ENCODE peak calls at places on chromosome 2, in ten cellular contexts. O is A673, F is GM13976, M is foreskin fibroblast, N is type B pancreatic cell, J is B cell, X is mucosa of descending colon, L is cardiac muscle cell, D is esophagus squamous epithelium, T is kidney. E is an unnamed sample.

GRCh38 chr2:203510256-203510940 is 24.7 kb downstream of the RAPH1 start:
- DNase-seq in O (no peak), F (no peak), M (no peak), N (no peak), J (no peak), X (no peak), L (no peak), D (no peak), T (no peak), E (no peak)

GRCh38 chr2:173851256-173851655 is 113.9 kb downstream of the SP3 start:
- DNase-seq in O (no peak), F (no peak), M (no peak), N (no peak), J (no peak), X (no peak), L (no peak), D (no peak), T (no peak), E (no peak)

GRCh38 chr2:105384216-105384615 is 14.6 kb downstream of the FHL2 start:
- DNase-seq in O (no peak), F (no peak), M (no peak), N (no peak), J (no peak), X (no peak), L (no peak), D (no peak), T (no peak), E (no peak)

GRCh38 chr2:37436324-37436723 is 91.9 kb downstream of the QPCT start:
- DNase-seq in O (no peak), F (no peak), M (peak; percentile 16), N (no peak), J (no peak), X (no peak), L (no peak), D (no peak), T (no peak), E (no peak)

GRCh38 chr2:44107086-44107740 is 61.5 kb upstream of the PPM1B start:
- DNase-seq in O (no peak), F (peak; percentile 30), M (no peak), N (no peak), J (no peak), X (no peak), L (no peak), D (no peak), T (no peak), E (no peak)

GRCh38 chr2:230418341-230419016 is 2.5 kb downstream of the SP100 start:
- DNase-seq in O (no peak), F (no peak), M (peak; percentile 57), N (no peak), J (no peak), X (no peak), L (no peak), D (no peak), T (no peak), E (no peak)

GRCh38 chr2:132608222-132608795 is 61.7 kb downstream of the LYPD1 start:
- DNase-seq in O (no peak), F (no peak), M (no peak), N (no peak), J (no peak), X (no peak), L (no peak), D (no peak), T (no peak), E (no peak)

GRCh38 chr2:231926761-231927565 is 767 bp upstream of the NPPC start:
- DNase-seq in O (peak; percentile 47), F (peak; percentile 65), M (no peak), N (no peak), J (peak; percentile 11), X (peak; percentile 41), L (peak; percentile 23), D (no peak), T (peak; percentile 71), E (no peak)

GRCh38 chr2:200306969-200307811 is 697 bp downstream of the SPATS2L start:
- DNase-seq in O (peak; percentile 38), F (peak; percentile 71), M (peak; percentile 54), N (peak; percentile 74), J (peak; percentile 26), X (peak; percentile 68), L (peak; percentile 68), D (no peak), T (peak; percentile 82), E (no peak)

GRCh38 chr2:46076251-46076650 is 221.0 kb upstream of the EPAS1 start:
- DNase-seq in O (peak; percentile 19), F (no peak), M (peak; percentile 62), N (no peak), J (no peak), X (no peak), L (no peak), D (no peak), T (no peak), E (no peak)

GRCh38 chr2:135072125-135072997 is 20.3 kb downstream of the RAB3GAP1 start:
- DNase-seq in O (no peak), F (no peak), M (no peak), N (no peak), J (no peak), X (no peak), L (no peak), D (no peak), T (no peak), E (no peak)

GRCh38 chr2:33134086-33134763 is 187.5 kb downstream of the LTBP1 start:
- DNase-seq in O (peak; percentile 49), F (no peak), M (peak; percentile 98), N (no peak), J (no peak), X (no peak), L (peak; percentile 36), D (no peak), T (peak; percentile 68), E (peak; percentile 50)

GRCh38 chr2:152635635-152636298 is 81.5 kb downstream of the PRPF40A start:
- DNase-seq in O (peak; percentile 68), F (peak; percentile 55), M (no peak), N (peak; percentile 75), J (peak; percentile 70), X (no peak), L (peak; percentile 75), D (no peak), T (peak; percentile 50), E (peak; percentile 7)

GRCh38 chr2:223117533-223117932 is 65.5 kb downstream of the KCNE4 start:
- DNase-seq in O (peak; percentile 98), F (no peak), M (no peak), N (no peak), J (no peak), X (no peak), L (no peak), D (no peak), T (no peak), E (no peak)

GRCh38 chr2:239735131-239735828 is 289.9 kb downstream of the NDUFA10 start:
- DNase-seq in O (peak; percentile 54), F (no peak), M (no peak), N (no peak), J (no peak), X (peak; percentile 39), L (no peak), D (no peak), T (peak; percentile 56), E (no peak)
- TF ChIP-seq CTCF in O (peak; percentile 17), F (no peak), M (no peak), N (peak; percentile 53), J (no peak), X (no peak), L (peak; percentile 12), D (no peak), T (no peak), E (no peak)

GRCh38 chr2:197378494-197378972 is 56.3 kb downstream of the SF3B1 start:
- DNase-seq in O (peak; percentile 69), F (peak; percentile 70), M (no peak), N (no peak), J (peak; percentile 72), X (no peak), L (peak; percentile 69), D (no peak), T (no peak), E (peak; percentile 18)
- TF ChIP-seq CTCF in O (peak; percentile 86), F (peak; percentile 55), M (peak; percentile 67), N (peak; percentile 93), J (peak; percentile 85), X (no peak), L (peak; percentile 72), D (peak; percentile 74), T (peak; percentile 81), E (peak; percentile 87)

GRCh38 chr2:121994238-121995206 is 239.1 kb downstream of the TSN start:
- DNase-seq in O (no peak), F (no peak), M (no peak), N (no peak), J (no peak), X (no peak), L (no peak), D (no peak), T (no peak), E (no peak)

GRCh38 chr2:121999273-121999672 is 243.8 kb downstream of the TSN start:
- DNase-seq in O (peak; percentile 97), F (no peak), M (no peak), N (no peak), J (no peak), X (no peak), L (no peak), D (no peak), T (no peak), E (no peak)

GRCh38 chr2:121992700-121993099 is 237.2 kb downstream of the TSN start:
- DNase-seq in O (no peak), F (no peak), M (no peak), N (no peak), J (no peak), X (no peak), L (no peak), D (no peak), T (no peak), E (no peak)

DNA sequence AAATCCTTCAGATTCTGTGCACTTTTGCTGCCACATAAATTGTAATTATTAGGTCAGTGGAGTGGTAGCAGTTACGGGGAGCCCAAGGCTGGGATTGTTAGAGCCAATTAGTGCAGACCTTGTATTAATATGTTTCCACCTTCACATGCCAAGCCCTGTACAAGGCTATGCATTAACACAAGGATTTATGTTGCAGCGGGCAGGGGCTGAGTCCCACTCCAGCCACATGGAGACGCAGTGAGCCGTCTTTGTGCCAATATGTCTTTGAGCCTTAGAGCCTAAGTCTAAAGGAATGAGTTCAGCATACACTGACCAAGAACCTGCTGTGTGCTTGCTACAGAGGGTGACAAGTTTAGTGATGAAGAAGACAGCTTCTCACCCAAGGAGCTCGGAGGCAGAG is 238.2 kb downstream of the TSN start:
- DNase-seq in O (no peak), F (no peak), M (no peak), N (no peak), J (no peak), X (no peak), L (no peak), D (no peak), T (no peak), E (no peak)
- TF ChIP-seq CTCF in O (no peak), F (no peak), M (no peak), N (no peak), J (no peak), X (no peak), L (no peak), D (no peak), T (no peak), E (no peak)

DNA sequence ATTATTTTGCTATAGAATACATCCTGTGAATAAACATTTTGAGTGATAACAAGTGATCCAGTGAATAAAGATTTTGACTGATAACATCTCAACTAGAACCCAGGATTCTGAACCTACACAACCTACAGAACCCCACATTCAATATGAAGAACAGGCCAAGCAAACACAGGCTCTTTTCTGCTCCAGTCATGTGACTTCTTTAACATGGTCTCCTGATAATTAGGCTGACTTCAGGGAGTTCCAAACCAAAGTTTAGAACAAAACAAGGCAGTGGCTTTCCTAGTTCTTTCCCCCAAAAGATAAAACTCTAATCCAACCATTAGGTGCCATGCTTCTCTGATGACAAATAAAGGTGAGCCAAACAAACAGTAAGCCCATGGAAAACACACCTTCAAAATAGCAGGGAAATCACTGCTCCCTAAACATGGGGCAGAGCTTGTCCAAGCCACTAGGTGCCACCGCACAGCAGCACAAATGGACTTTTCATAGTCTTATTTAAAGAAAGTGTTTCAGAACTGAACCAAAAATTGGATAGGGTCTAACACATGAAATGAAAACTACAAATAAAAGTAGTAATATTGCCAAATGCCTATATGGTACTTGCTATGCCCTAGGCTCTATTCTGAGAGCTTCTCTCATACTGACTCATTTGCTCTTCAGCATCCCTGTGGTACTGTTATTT is 95.3 kb downstream of the EVA1A start:
- DNase-seq in O (peak; percentile 55), F (no peak), M (peak; percentile 26), N (no peak), J (no peak), X (no peak), L (peak; percentile 34), D (no peak), T (no peak), E (no peak)
- TF ChIP-seq CTCF in O (peak; percentile 67), F (no peak), M (peak; percentile 81), N (peak; percentile 61), J (no peak), X (no peak), L (peak; percentile 72), D (no peak), T (peak; percentile 59), E (peak; percentile 73)